ENCODE peak calls at places on chromosome 16, in four cellular contexts. M is small intestine, X is fibroblast of lung, P is left ventricle myocardium inferior. C is an unnamed sample.
A peak's percentile ranks its signal among the peaks of the same experiment; 100 is the strongest.

GRCh38 chr16:15752717-15753488 is 102.9 kb downstream of the NDE1 start:
- DNase-seq in X (no peak), M (no peak), P (no peak), C (no peak)

GRCh38 chr16:68711421-68712139 is 25.5 kb upstream of the CDH1 start:
- DNase-seq in M (no peak), P (peak; percentile 21), X (no peak), C (no peak)

GRCh38 chr16:59964232-59964924 is 1230.3 kb upstream of the GOT2 start:
- DNase-seq in P (no peak), X (peak; percentile 13), M (no peak), C (no peak)

GRCh38 chr16:11957591-11958395 is 7.2 kb upstream of the TNFRSF17 start:
- DNase-seq in P (no peak), M (no peak), X (no peak), C (no peak)

GRCh38 chr16:67198238-67198734 is 645 bp upstream of the ELMO3 start:
- DNase-seq in P (no peak), X (peak; percentile 24), M (peak; percentile 82), C (no peak)

GRCh38 chr16:14117051-14117450 is 45.9 kb downstream of the MRTFB start:
- DNase-seq in X (no peak), P (no peak), M (no peak), C (no peak)

GRCh38 chr16:57131351-57131970 is 39.1 kb downstream of the CPNE2 start:
- DNase-seq in M (no peak), X (no peak), P (no peak), C (no peak)

GRCh38 chr16:286491-287297 is 3.7 kb downstream of the PDIA2 start:
- DNase-seq in P (no peak), X (no peak), M (no peak), C (no peak)

GRCh38 chr16:10647721-10648296 is 46.9 kb downstream of the TEKT5 start:
- DNase-seq in M (no peak), P (no peak), X (peak; percentile 16), C (no peak)

GRCh38 chr16:54429029-54429428 is 142.4 kb upstream of the IRX3 start:
- DNase-seq in X (no peak), P (no peak), M (no peak), C (no peak)

GRCh38 chr16:56898847-56899246 is 33.1 kb upstream of the HERPUD1 start:
- DNase-seq in P (no peak), M (no peak), X (no peak), C (no peak)

GRCh38 chr16:66660422-66661209 is 35.9 kb downstream of the CMTM4 start:
- DNase-seq in M (peak; percentile 13), P (peak; percentile 60), X (peak; percentile 91), C (peak; percentile 39)

GRCh38 chr16:89038811-89039735 is 54.6 kb upstream of the ACSF3 start:
- DNase-seq in M (no peak), X (no peak), P (no peak), C (no peak)

GRCh38 chr16:69921125-69921524 is 30.0 kb upstream of the CLEC18A start:
- DNase-seq in P (no peak), M (no peak), X (peak; percentile 51), C (no peak)

GRCh38 chr16:15604460-15605390 is 38.2 kb downstream of the MARF1 start:
- DNase-seq in P (no peak), X (peak; percentile 47), M (peak; percentile 13), C (no peak)

GRCh38 chr16:27532088-27532810 is 17.5 kb downstream of the GTF3C1 start:
- DNase-seq in M (no peak), P (no peak), X (no peak), C (no peak)

GRCh38 chr16:9124444-9124843 is 33.0 kb downstream of the HAPSTR1 start:
- DNase-seq in M (no peak), P (no peak), X (no peak), C (no peak)

GRCh38 chr16:70271696-70272095 is 17.6 kb downstream of the AARS1 start:
- DNase-seq in P (no peak), M (no peak), X (no peak), C (no peak)

GRCh38 chr16:30491744-30492308 is 19.3 kb downstream of the ITGAL start:
- DNase-seq in M (peak; percentile 48), X (peak; percentile 81), P (no peak), C (no peak)

GRCh38 chr16:59848314-59848713 is 1114.2 kb upstream of the GOT2 start:
- DNase-seq in X (peak; percentile 48), P (no peak), M (no peak), C (no peak)

GRCh38 chr16:82181456-82182185 is 11.6 kb upstream of the MPHOSPH6 start:
- DNase-seq in M (peak; percentile 5), X (no peak), P (no peak), C (peak; percentile 54)

GRCh38 chr16:1938316-1938715 is 4.7 kb downstream of the MSRB1 start:
- DNase-seq in M (no peak), X (no peak), P (no peak), C (no peak)

GRCh38 chr16:1357906-1358566 is 6.3 kb downstream of the GNPTG start:
- DNase-seq in M (no peak), P (no peak), X (no peak), C (no peak)

GRCh38 chr16:66900721-66901441 is 17.8 kb downstream of the CDH16 start:
- DNase-seq in M (peak; percentile 66), P (no peak), X (no peak), C (no peak)

GRCh38 chr16:56910654-56911539 is 21.0 kb upstream of the HERPUD1 start:
- DNase-seq in P (no peak), M (no peak), X (peak; percentile 97), C (no peak)

GRCh38 chr16:64638804-64639203 is 483.1 kb downstream of the CDH11 start:
- DNase-seq in M (no peak), X (no peak), P (no peak), C (no peak)

GRCh38 chr16:5504028-5504758 is 406.6 kb upstream of the EEF2KMT start:
- DNase-seq in X (peak; percentile 19), M (no peak), P (peak; percentile 22), C (no peak)

GRCh38 chr16:25679468-25680010 is 12.2 kb upstream of the HS3ST4 start:
- DNase-seq in M (no peak), X (no peak), P (no peak), C (no peak)

GRCh38 chr16:4324479-4324868 is 8.6 kb downstream of the GLIS2 start:
- DNase-seq in X (no peak), M (no peak), P (no peak), C (no peak)

GRCh38 chr16:4324871-4325740 is 9.2 kb downstream of the GLIS2 start:
- DNase-seq in M (no peak), X (no peak), P (no peak), C (no peak)

GRCh38 chr16:4322121-4323035 is 6.5 kb downstream of the GLIS2 start:
- DNase-seq in X (no peak), M (no peak), P (no peak), C (no peak)

GRCh38 chr16:4323071-4323844 is 7.4 kb downstream of the GLIS2 start:
- DNase-seq in X (no peak), M (no peak), P (no peak), C (no peak)

DNA sequence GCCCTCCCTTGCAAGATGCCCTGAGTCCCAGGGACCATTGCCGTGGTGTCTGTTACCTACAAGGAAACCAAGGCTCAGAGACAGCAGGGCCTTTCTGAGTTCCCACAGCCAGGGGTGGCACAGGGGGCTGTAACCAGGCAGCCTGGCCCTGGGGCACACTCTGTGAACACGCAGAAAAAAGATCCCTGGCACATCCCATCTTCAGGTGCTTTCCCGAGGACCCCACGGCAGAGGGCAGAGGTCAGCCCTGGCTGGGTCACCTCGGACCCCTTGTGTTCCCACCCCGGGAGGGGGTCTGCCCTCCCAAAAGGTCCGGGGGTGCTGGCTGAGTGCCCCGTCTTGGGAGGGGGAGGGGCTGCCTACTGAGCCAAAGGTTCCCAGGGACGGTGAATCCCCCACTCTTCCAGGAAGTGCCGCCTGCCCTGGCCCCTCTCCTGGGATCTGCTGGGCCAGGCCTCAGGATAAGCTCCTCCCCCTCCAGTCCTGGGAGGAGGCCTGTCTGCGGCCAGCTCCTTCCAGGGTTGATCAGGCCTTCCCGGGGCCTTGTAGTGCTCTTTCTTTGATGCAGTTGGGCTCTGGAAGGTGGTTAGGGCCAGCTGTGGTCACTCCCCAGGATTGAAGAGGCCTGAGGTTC is 8.1 kb downstream of the GLIS2 start:
- DNase-seq in X (peak; percentile 42), P (peak; percentile 70), M (no peak), C (peak; percentile 57)
- H3K4me3 ChIP-seq in X (no peak overlapping the region), P (peak overlapping the region; percentile 26), M (no peak overlapping the region), C (no peak overlapping the region)

DNA sequence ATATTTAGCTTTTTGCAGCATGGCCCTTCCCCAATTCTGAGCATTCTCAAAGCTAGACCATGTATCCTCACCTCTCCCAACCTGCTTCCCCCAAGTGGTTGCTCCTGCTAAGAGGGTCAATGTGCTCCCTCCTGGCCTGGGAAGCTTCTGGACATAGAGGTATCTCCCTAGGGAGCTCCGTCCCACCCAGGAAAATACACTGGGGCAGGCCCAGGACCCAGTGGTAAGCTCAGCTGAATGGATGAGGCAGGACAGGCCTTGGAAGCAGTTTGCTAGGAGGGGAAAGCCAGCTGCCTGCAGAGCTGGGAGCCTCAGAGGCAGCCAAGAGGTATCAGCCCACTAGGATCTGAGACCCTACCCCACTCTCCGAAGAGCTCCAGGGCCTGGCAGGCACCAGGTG is 1721.6 kb downstream of the TP53TG3F start:
- DNase-seq in P (no peak), M (no peak), X (no peak), C (no peak)
- H3K9me3 ChIP-seq in P (no peaks in the 10 kb centered on the region), M (peaks cover 2% of the 10 kb centered on the region), X (no peaks in the 10 kb centered on the region), C (no peaks in the 10 kb centered on the region)

DNA sequence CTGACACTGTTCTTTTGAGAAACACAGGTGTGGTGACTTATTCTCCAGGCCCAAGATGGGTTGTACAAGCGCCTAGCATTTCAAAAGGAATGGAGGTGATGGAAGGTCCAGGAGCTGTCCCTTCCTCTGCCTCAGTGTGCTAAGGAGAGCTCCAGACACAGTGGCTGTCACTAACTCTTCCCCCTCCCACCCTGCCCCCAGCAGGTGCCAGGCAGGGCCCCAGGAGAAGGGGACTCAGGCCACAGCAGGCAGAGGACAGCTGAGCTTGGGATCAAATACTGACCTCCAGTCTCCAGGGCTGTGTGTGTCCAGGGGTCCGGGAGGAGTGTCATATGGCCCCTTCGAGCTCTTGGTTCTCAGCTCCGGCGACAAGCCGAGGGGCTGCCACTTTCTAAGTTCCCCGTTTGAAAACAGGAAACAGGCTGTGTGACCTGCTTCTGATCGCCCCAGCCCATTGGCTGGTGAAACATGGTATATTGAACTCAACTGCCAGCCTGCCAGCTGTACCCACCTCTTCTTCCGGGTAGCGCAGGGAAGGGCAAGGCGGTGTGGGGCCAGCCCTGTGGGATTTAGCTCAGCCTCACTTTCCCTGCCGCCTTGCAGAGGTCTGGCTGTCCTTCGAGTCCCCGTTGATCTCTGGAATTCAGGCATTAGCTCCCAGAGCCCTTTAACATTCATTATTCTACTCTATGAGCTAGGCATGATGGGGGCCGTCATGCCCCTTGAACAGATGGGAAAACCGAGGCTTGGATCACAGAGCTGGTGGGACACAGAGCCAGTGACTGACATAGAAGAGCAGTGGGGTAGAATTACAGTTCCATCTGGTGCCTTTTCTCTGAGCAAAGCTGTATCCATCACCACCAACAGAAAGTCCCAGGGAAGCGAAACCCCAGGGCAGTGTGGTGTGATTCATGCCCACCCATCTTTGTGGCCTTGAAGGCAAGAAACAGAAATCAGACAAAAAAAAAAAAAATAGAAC is at the start of gene SNX20:
- DNase-seq in X (no peak), P (peak; percentile 33), M (peak; percentile 31), C (no peak)
- H3K4me3 ChIP-seq in X (no peak within 1 kb of the TSS), P (peak within 1 kb of the TSS; percentile 33), M (peak within 1 kb of the TSS; percentile 52), C (no peak within 1 kb of the TSS)

GRCh38 chr16:35452471-35452870 is 1993.1 kb downstream of the TP53TG3F start:
- DNase-seq in P (no peak), M (no peak), X (no peak), C (no peak)
- H3K9me3 ChIP-seq in P (peaks cover 53% of the 10 kb centered on the region), M (peaks cover 2% of the 10 kb centered on the region), X (peaks cover 3% of the 10 kb centered on the region), C (peaks cover 2% of the 10 kb centered on the region)

GRCh38 chr16:52547834-52548215 is 882 bp upstream of the TOX3 start:
- DNase-seq in X (no peak), M (no peak), P (no peak), C (no peak)
- H3K4me3 ChIP-seq in X (no peak overlapping the region), M (no peak overlapping the region), P (peak overlapping the region; percentile 58), C (no peak overlapping the region)

C was measured in HAP-1.